ENCODE peak calls at places on chromosomes 1 and 21, in nine cellular contexts. One of them, this sample, is unnamed.

GRCh38 chr1:46352363-46352762 is 11.8 kb downstream of the NSUN4 start:
- DNase-seq in psoas muscle: no peak
- DNase-seq in cardiac muscle cell: no peak
- DNase-seq in astrocyte of the spinal cord: no peak
- DNase-seq in mucosa of descending colon: no peak
- DNase-seq in fibroblast of lung: no peak
- DNase-seq in fibroblast of mammary gland: no peak
- DNase-seq in MM.1S: no peak
- DNase-seq in heart left ventricle: no peak
- DNase-seq in this sample: no peak

GRCh38 chr1:170580636-170581035 is 48.7 kb downstream of the GORAB start:
- DNase-seq in psoas muscle: no peak
- DNase-seq in MM.1S: no peak
- DNase-seq in astrocyte of the spinal cord: no peak
- DNase-seq in cardiac muscle cell: no peak
- DNase-seq in heart left ventricle: no peak
- DNase-seq in fibroblast of lung: no peak
- DNase-seq in mucosa of descending colon: no peak
- DNase-seq in fibroblast of mammary gland: no peak
- DNase-seq in this sample: no peak

GRCh38 chr1:153936011-153936802 is 10.3 kb downstream of the DENND4B start:
- DNase-seq in psoas muscle: no peak
- DNase-seq in heart left ventricle: no peak
- DNase-seq in fibroblast of mammary gland: no peak
- DNase-seq in fibroblast of lung: no peak
- DNase-seq in cardiac muscle cell: no peak
- DNase-seq in mucosa of descending colon: peak
- DNase-seq in MM.1S: no peak
- DNase-seq in astrocyte of the spinal cord: no peak
- DNase-seq in this sample: no peak

GRCh38 chr1:24902471-24902891 is 27.6 kb downstream of the RUNX3 start:
- DNase-seq in mucosa of descending colon: no peak
- DNase-seq in fibroblast of mammary gland: no peak
- DNase-seq in fibroblast of lung: no peak
- DNase-seq in cardiac muscle cell: no peak
- DNase-seq in MM.1S: no peak
- DNase-seq in astrocyte of the spinal cord: no peak
- DNase-seq in heart left ventricle: peak
- DNase-seq in psoas muscle: no peak
- DNase-seq in this sample: no peak

GRCh38 chr21:35257413-35257812 is 208.3 kb upstream of the RUNX1 start:
- DNase-seq in heart left ventricle: peak
- DNase-seq in MM.1S: no peak
- DNase-seq in psoas muscle: peak
- DNase-seq in mucosa of descending colon: no peak
- DNase-seq in astrocyte of the spinal cord: peak
- DNase-seq in fibroblast of lung: peak
- DNase-seq in fibroblast of mammary gland: peak
- DNase-seq in cardiac muscle cell: no peak
- DNase-seq in this sample: peak

GRCh38 chr1:235424092-235424491 is 56.9 kb downstream of the TBCE start:
- DNase-seq in mucosa of descending colon: no peak
- DNase-seq in astrocyte of the spinal cord: no peak
- DNase-seq in cardiac muscle cell: no peak
- DNase-seq in MM.1S: no peak
- DNase-seq in fibroblast of lung: no peak
- DNase-seq in heart left ventricle: no peak
- DNase-seq in fibroblast of mammary gland: no peak
- DNase-seq in psoas muscle: no peak
- DNase-seq in this sample: no peak

GRCh38 chr1:25505706-25506385 is 37.6 kb upstream of the LDLRAP1 start:
- DNase-seq in mucosa of descending colon: no peak
- DNase-seq in psoas muscle: no peak
- DNase-seq in MM.1S: no peak
- DNase-seq in fibroblast of mammary gland: no peak
- DNase-seq in fibroblast of lung: peak
- DNase-seq in astrocyte of the spinal cord: no peak
- DNase-seq in cardiac muscle cell: no peak
- DNase-seq in heart left ventricle: no peak
- DNase-seq in this sample: no peak

GRCh38 chr1:19038096-19038495 is 81.6 kb upstream of the IFFO2 start:
- DNase-seq in psoas muscle: no peak
- DNase-seq in cardiac muscle cell: no peak
- DNase-seq in fibroblast of mammary gland: no peak
- DNase-seq in heart left ventricle: no peak
- DNase-seq in fibroblast of lung: no peak
- DNase-seq in MM.1S: no peak
- DNase-seq in mucosa of descending colon: no peak
- DNase-seq in astrocyte of the spinal cord: no peak
- DNase-seq in this sample: no peak

GRCh38 chr1:34681481-34682451 is 73.1 kb upstream of the GJB5 start:
- DNase-seq in MM.1S: peak
- DNase-seq in mucosa of descending colon: no peak
- DNase-seq in fibroblast of mammary gland: peak
- DNase-seq in cardiac muscle cell: peak
- DNase-seq in psoas muscle: no peak
- DNase-seq in astrocyte of the spinal cord: peak
- DNase-seq in fibroblast of lung: peak
- DNase-seq in heart left ventricle: no peak
- DNase-seq in this sample: no peak

GRCh38 chr1:201184734-201185453 is 5.7 kb upstream of the IGFN1 start:
- DNase-seq in cardiac muscle cell: peak
- DNase-seq in psoas muscle: peak
- DNase-seq in fibroblast of lung: peak
- DNase-seq in MM.1S: peak
- DNase-seq in astrocyte of the spinal cord: peak
- DNase-seq in heart left ventricle: peak
- DNase-seq in fibroblast of mammary gland: peak
- DNase-seq in mucosa of descending colon: no peak
- DNase-seq in this sample: no peak

GRCh38 chr1:113895961-113896360 is 8.6 kb upstream of the BCL2L15 start:
- DNase-seq in mucosa of descending colon: no peak
- DNase-seq in psoas muscle: no peak
- DNase-seq in MM.1S: no peak
- DNase-seq in fibroblast of mammary gland: no peak
- DNase-seq in astrocyte of the spinal cord: peak
- DNase-seq in fibroblast of lung: peak
- DNase-seq in cardiac muscle cell: no peak
- DNase-seq in heart left ventricle: no peak
- DNase-seq in this sample: no peak

GRCh38 chr1:178684111-178684510 is 40.9 kb upstream of the RALGPS2 start:
- DNase-seq in heart left ventricle: no peak
- DNase-seq in fibroblast of lung: peak
- DNase-seq in MM.1S: no peak
- DNase-seq in mucosa of descending colon: no peak
- DNase-seq in psoas muscle: no peak
- DNase-seq in cardiac muscle cell: no peak
- DNase-seq in fibroblast of mammary gland: no peak
- DNase-seq in astrocyte of the spinal cord: no peak
- DNase-seq in this sample: no peak

GRCh38 chr1:27122652-27123051 is 32.3 kb downstream of the SLC9A1 start:
- DNase-seq in MM.1S: no peak
- DNase-seq in heart left ventricle: peak
- DNase-seq in fibroblast of lung: peak
- DNase-seq in psoas muscle: peak
- DNase-seq in cardiac muscle cell: no peak
- DNase-seq in astrocyte of the spinal cord: peak
- DNase-seq in fibroblast of mammary gland: peak
- DNase-seq in mucosa of descending colon: peak
- DNase-seq in this sample: peak

GRCh38 chr1:184583837-184584236 is 170.8 kb downstream of the EDEM3 start:
- DNase-seq in heart left ventricle: no peak
- DNase-seq in fibroblast of lung: no peak
- DNase-seq in mucosa of descending colon: no peak
- DNase-seq in MM.1S: no peak
- DNase-seq in psoas muscle: no peak
- DNase-seq in fibroblast of mammary gland: no peak
- DNase-seq in cardiac muscle cell: peak
- DNase-seq in astrocyte of the spinal cord: no peak
- DNase-seq in this sample: no peak

GRCh38 chr1:26283871-26284596 is 4.1 kb downstream of the SH3BGRL3 start:
- DNase-seq in fibroblast of mammary gland: no peak
- DNase-seq in psoas muscle: no peak
- DNase-seq in cardiac muscle cell: no peak
- DNase-seq in mucosa of descending colon: peak
- DNase-seq in fibroblast of lung: no peak
- DNase-seq in MM.1S: no peak
- DNase-seq in heart left ventricle: no peak
- DNase-seq in astrocyte of the spinal cord: no peak
- DNase-seq in this sample: no peak

GRCh38 chr1:215636258-215636965 is 69.3 kb downstream of the KCTD3 start:
- DNase-seq in cardiac muscle cell: no peak
- DNase-seq in MM.1S: no peak
- DNase-seq in mucosa of descending colon: no peak
- DNase-seq in heart left ventricle: no peak
- DNase-seq in psoas muscle: peak
- DNase-seq in astrocyte of the spinal cord: no peak
- DNase-seq in fibroblast of mammary gland: peak
- DNase-seq in fibroblast of lung: peak
- DNase-seq in this sample: no peak

GRCh38 chr1:215645182-215645581 is 78.1 kb downstream of the KCTD3 start:
- DNase-seq in fibroblast of mammary gland: no peak
- DNase-seq in cardiac muscle cell: no peak
- DNase-seq in fibroblast of lung: no peak
- DNase-seq in astrocyte of the spinal cord: no peak
- DNase-seq in psoas muscle: no peak
- DNase-seq in MM.1S: no peak
- DNase-seq in mucosa of descending colon: no peak
- DNase-seq in heart left ventricle: no peak
- DNase-seq in this sample: no peak

GRCh38 chr1:215637041-215637573 is 70.0 kb downstream of the KCTD3 start:
- DNase-seq in mucosa of descending colon: no peak
- DNase-seq in astrocyte of the spinal cord: peak
- DNase-seq in MM.1S: no peak
- DNase-seq in cardiac muscle cell: no peak
- DNase-seq in psoas muscle: peak
- DNase-seq in fibroblast of lung: peak
- DNase-seq in heart left ventricle: no peak
- DNase-seq in fibroblast of mammary gland: peak
- DNase-seq in this sample: no peak

GRCh38 chr1:215643592-215644321 is 76.7 kb downstream of the KCTD3 start:
- DNase-seq in MM.1S: no peak
- DNase-seq in psoas muscle: no peak
- DNase-seq in heart left ventricle: no peak
- DNase-seq in cardiac muscle cell: no peak
- DNase-seq in fibroblast of lung: peak
- DNase-seq in mucosa of descending colon: no peak
- DNase-seq in astrocyte of the spinal cord: no peak
- DNase-seq in fibroblast of mammary gland: peak
- DNase-seq in this sample: no peak

DNA sequence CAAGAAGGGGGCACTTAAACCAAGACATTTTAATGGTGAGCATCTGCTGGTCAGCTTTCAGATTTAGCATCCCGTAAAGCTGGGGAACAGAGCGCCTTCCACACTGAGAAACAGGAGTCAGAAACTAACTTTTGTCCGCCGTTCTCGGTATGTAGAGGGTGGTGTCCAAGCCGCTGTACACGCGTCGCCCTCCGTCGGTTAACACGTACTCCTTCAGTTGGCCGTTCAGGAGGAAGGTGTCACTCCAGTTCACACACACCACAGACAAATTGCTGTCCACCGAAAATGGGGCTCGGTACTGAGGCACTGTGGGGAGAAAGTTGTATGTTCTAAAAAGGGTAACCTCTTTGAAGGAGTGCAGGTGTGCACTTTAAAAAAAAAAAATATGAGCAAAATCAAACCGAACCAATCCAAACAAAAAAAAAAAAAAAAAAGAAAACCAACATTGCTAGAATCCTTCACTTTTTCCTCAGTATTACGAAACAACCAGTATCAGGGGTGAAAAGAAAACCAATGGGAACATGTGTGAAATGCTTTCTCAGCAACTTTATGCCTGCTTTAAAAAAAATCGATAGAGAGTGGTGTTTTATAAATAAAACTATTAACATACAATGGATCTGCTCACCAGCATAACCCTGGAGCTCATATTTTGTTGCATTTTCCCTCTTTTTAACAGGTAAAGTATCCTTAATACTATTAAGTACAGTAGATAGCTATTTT is 73.5 kb downstream of the KCTD3 start:
- DNase-seq in MM.1S: no peak
- DNase-seq in fibroblast of lung: no peak
- DNase-seq in heart left ventricle: no peak
- DNase-seq in fibroblast of mammary gland: no peak
- DNase-seq in cardiac muscle cell: no peak
- DNase-seq in mucosa of descending colon: no peak
- DNase-seq in psoas muscle: no peak
- DNase-seq in astrocyte of the spinal cord: no peak
- DNase-seq in this sample: no peak
- H3K4me3 ChIP-seq in MM.1S: no peak
- H3K4me3 ChIP-seq in fibroblast of lung: no peak
- H3K4me3 ChIP-seq in heart left ventricle: no peak
- H3K4me3 ChIP-seq in fibroblast of mammary gland: no peak
- H3K4me3 ChIP-seq in cardiac muscle cell: no peak
- H3K4me3 ChIP-seq in mucosa of descending colon: no peak
- H3K4me3 ChIP-seq in psoas muscle: no peak
- H3K4me3 ChIP-seq in astrocyte of the spinal cord: no peak
- H3K4me3 ChIP-seq in this sample: no peak

GRCh38 chr1:2496087-2496622 is 20.1 kb downstream of the PLCH2 start:
- DNase-seq in astrocyte of the spinal cord: no peak
- DNase-seq in fibroblast of mammary gland: no peak
- DNase-seq in fibroblast of lung: no peak
- DNase-seq in mucosa of descending colon: peak
- DNase-seq in psoas muscle: no peak
- DNase-seq in heart left ventricle: no peak
- DNase-seq in cardiac muscle cell: no peak
- DNase-seq in MM.1S: peak
- DNase-seq in this sample: no peak
- H3K4me3 ChIP-seq in astrocyte of the spinal cord: no peak
- H3K4me3 ChIP-seq in fibroblast of mammary gland: no peak
- H3K4me3 ChIP-seq in fibroblast of lung: no peak
- H3K4me3 ChIP-seq in mucosa of descending colon: no peak
- H3K4me3 ChIP-seq in psoas muscle: no peak
- H3K4me3 ChIP-seq in heart left ventricle: no peak
- H3K4me3 ChIP-seq in cardiac muscle cell: no peak
- H3K4me3 ChIP-seq in MM.1S: no peak
- H3K4me3 ChIP-seq in this sample: no peak

GRCh38 chr1:226403522-226404034 is 4.3 kb downstream of the PARP1 start:
- DNase-seq in astrocyte of the spinal cord: peak
- DNase-seq in fibroblast of mammary gland: peak
- DNase-seq in fibroblast of lung: peak
- DNase-seq in mucosa of descending colon: no peak
- DNase-seq in MM.1S: no peak
- DNase-seq in cardiac muscle cell: no peak
- DNase-seq in heart left ventricle: no peak
- DNase-seq in psoas muscle: no peak
- DNase-seq in this sample: no peak
- H3K4me3 ChIP-seq in astrocyte of the spinal cord: no peak
- H3K4me3 ChIP-seq in fibroblast of mammary gland: no peak
- H3K4me3 ChIP-seq in fibroblast of lung: no peak
- H3K4me3 ChIP-seq in mucosa of descending colon: no peak
- H3K4me3 ChIP-seq in MM.1S: no peak
- H3K4me3 ChIP-seq in cardiac muscle cell: no peak
- H3K4me3 ChIP-seq in heart left ventricle: no peak
- H3K4me3 ChIP-seq in psoas muscle: no peak
- H3K4me3 ChIP-seq in this sample: no peak

DNA sequence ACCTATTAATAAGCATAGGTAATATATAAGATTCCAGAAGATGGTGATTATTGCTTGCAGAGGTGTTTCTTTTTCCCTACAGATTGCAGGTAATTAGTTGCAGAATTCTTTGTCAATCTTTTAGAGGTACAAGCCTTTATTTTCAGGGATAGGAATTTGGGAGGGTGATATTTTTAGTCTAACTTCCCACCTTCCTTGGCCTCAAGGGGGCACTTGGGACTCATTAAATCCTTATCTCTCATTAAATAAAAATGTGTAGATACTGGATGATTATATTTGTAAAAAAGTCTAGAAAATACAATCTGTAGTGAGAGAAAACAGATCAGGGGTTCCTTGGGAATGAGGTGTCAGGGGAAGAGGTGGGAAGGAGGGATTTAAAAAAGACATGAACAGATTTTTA is 179.2 kb downstream of the PATJ start:
- DNase-seq in mucosa of descending colon: no peak
- DNase-seq in fibroblast of lung: no peak
- DNase-seq in astrocyte of the spinal cord: peak
- DNase-seq in heart left ventricle: no peak
- DNase-seq in cardiac muscle cell: no peak
- DNase-seq in fibroblast of mammary gland: peak
- DNase-seq in psoas muscle: no peak
- DNase-seq in MM.1S: no peak
- DNase-seq in this sample: no peak
- H3K4me3 ChIP-seq in mucosa of descending colon: no peak
- H3K4me3 ChIP-seq in fibroblast of lung: no peak
- H3K4me3 ChIP-seq in astrocyte of the spinal cord: no peak
- H3K4me3 ChIP-seq in heart left ventricle: no peak
- H3K4me3 ChIP-seq in cardiac muscle cell: no peak
- H3K4me3 ChIP-seq in fibroblast of mammary gland: no peak
- H3K4me3 ChIP-seq in psoas muscle: no peak
- H3K4me3 ChIP-seq in MM.1S: no peak
- H3K4me3 ChIP-seq in this sample: no peak

This sample was measured in heart right ventricle.